ENCODE peak calls at places on chromosomes 5 and 9, in four cellular contexts. One of them, this sample, is unnamed.
A peak's percentile ranks its signal among the peaks of the same experiment; 100 is the strongest.

GRCh38 chr5:152532714-152533113 is 127.6 kb upstream of the NMUR2 start:
- DNase-seq in RWPE1: peak; percentile 67
- DNase-seq in NCI-H1417: peak; percentile 16
- DNase-seq in foreskin fibroblast: peak; percentile 30
- DNase-seq in this sample: peak; percentile 35

GRCh38 chr9:94881023-94881422 is 154.5 kb downstream of the AOPEP start:
- DNase-seq in RWPE1: no peak
- DNase-seq in NCI-H1417: no peak
- DNase-seq in foreskin fibroblast: no peak
- DNase-seq in this sample: no peak

GRCh38 chr5:144697847-144698262 is 527.2 kb downstream of the KCTD16 start:
- DNase-seq in RWPE1: peak; percentile 3
- DNase-seq in NCI-H1417: no peak
- DNase-seq in foreskin fibroblast: peak; percentile 73
- DNase-seq in this sample: peak; percentile 98

GRCh38 chr5:72523960-72524582 is 16.9 kb upstream of the ZNF366 start:
- DNase-seq in RWPE1: peak; percentile 52
- DNase-seq in NCI-H1417: no peak
- DNase-seq in foreskin fibroblast: peak; percentile 72
- DNase-seq in this sample: peak; percentile 45

GRCh38 chr5:172004824-172005237 is 1.6 kb downstream of the FBXW11 start:
- DNase-seq in RWPE1: no peak
- DNase-seq in NCI-H1417: no peak
- DNase-seq in foreskin fibroblast: no peak
- DNase-seq in this sample: no peak

GRCh38 chr5:52605317-52605991 is 182.3 kb upstream of the ITGA1 start:
- DNase-seq in RWPE1: no peak
- DNase-seq in NCI-H1417: no peak
- DNase-seq in foreskin fibroblast: no peak
- DNase-seq in this sample: no peak

GRCh38 chr9:120933310-120934044 is 6.9 kb upstream of the TRAF1 start:
- DNase-seq in RWPE1: no peak
- DNase-seq in NCI-H1417: no peak
- DNase-seq in foreskin fibroblast: no peak
- DNase-seq in this sample: no peak

GRCh38 chr5:112203229-112203628 is 215.8 kb downstream of the EPB41L4A start:
- DNase-seq in RWPE1: no peak
- DNase-seq in NCI-H1417: no peak
- DNase-seq in foreskin fibroblast: no peak
- DNase-seq in this sample: no peak

GRCh38 chr5:119117237-119117636 is 46.4 kb downstream of the DMXL1 start:
- DNase-seq in RWPE1: no peak
- DNase-seq in NCI-H1417: no peak
- DNase-seq in foreskin fibroblast: no peak
- DNase-seq in this sample: no peak

GRCh38 chr9:7086389-7086788 is 328.6 kb downstream of the KDM4C start:
- DNase-seq in RWPE1: no peak
- DNase-seq in NCI-H1417: no peak
- DNase-seq in foreskin fibroblast: no peak
- DNase-seq in this sample: no peak

GRCh38 chr5:127909078-127909477 is 174.5 kb upstream of the SLC12A2 start:
- DNase-seq in RWPE1: peak; percentile 45
- DNase-seq in NCI-H1417: no peak
- DNase-seq in foreskin fibroblast: peak; percentile 18
- DNase-seq in this sample: no peak

GRCh38 chr5:58462623-58463230 is 2.8 kb upstream of the PLK2 start:
- DNase-seq in RWPE1: peak; percentile 54
- DNase-seq in NCI-H1417: peak; percentile 21
- DNase-seq in foreskin fibroblast: peak; percentile 41
- DNase-seq in this sample: no peak

GRCh38 chr9:136618578-136619547 is 43.9 kb upstream of the EGFL7 start:
- DNase-seq in RWPE1: no peak
- DNase-seq in NCI-H1417: no peak
- DNase-seq in foreskin fibroblast: no peak
- DNase-seq in this sample: no peak

GRCh38 chr5:122377023-122377422 is 65.0 kb downstream of the SNCAIP start:
- DNase-seq in RWPE1: no peak
- DNase-seq in NCI-H1417: no peak
- DNase-seq in foreskin fibroblast: no peak
- DNase-seq in this sample: no peak

GRCh38 chr9:4955836-4956235 is 29.2 kb upstream of the JAK2 start:
- DNase-seq in RWPE1: peak; percentile 41
- DNase-seq in NCI-H1417: no peak
- DNase-seq in foreskin fibroblast: no peak
- DNase-seq in this sample: peak; percentile 48